ENCODE peak calls at places on chromosomes 2 and 18, in six cellular contexts. One of them, this sample, is unnamed.
A peak's percentile ranks its signal among the peaks of the same experiment; 100 is the strongest.

GRCh38 chr18:76958692-76959341 is 136.5 kb downstream of the ZNF236 start:
- DNase-seq in astrocyte: no peak
- DNase-seq in fibroblast of pulmonary artery: peak; percentile 25
- DNase-seq in AG10803: no peak
- DNase-seq in HFFc6: no peak
- DNase-seq in neural crest cell: no peak
- DNase-seq in this sample: no peak

GRCh38 chr2:239689410-239689809 is 288.6 kb upstream of the HDAC4 start:
- DNase-seq in astrocyte: no peak
- DNase-seq in fibroblast of pulmonary artery: no peak
- DNase-seq in AG10803: no peak
- DNase-seq in HFFc6: no peak
- DNase-seq in neural crest cell: no peak
- DNase-seq in this sample: no peak

GRCh38 chr2:200189964-200190363 is 116.5 kb upstream of the SPATS2L start:
- DNase-seq in astrocyte: peak; percentile 23
- DNase-seq in fibroblast of pulmonary artery: no peak
- DNase-seq in AG10803: peak; percentile 24
- DNase-seq in HFFc6: peak; percentile 6
- DNase-seq in neural crest cell: no peak
- DNase-seq in this sample: no peak

GRCh38 chr2:39547811-39548719 is 111.0 kb upstream of the MAP4K3 start:
- DNase-seq in astrocyte: peak; percentile 75
- DNase-seq in fibroblast of pulmonary artery: peak; percentile 41
- DNase-seq in AG10803: peak; percentile 7
- DNase-seq in HFFc6: peak; percentile 89
- DNase-seq in neural crest cell: no peak
- DNase-seq in this sample: no peak

GRCh38 chr2:222943820-222944219 is 83.0 kb downstream of the ACSL3 start:
- DNase-seq in astrocyte: peak; percentile 75
- DNase-seq in fibroblast of pulmonary artery: peak; percentile 18
- DNase-seq in AG10803: peak; percentile 84
- DNase-seq in HFFc6: peak; percentile 20
- DNase-seq in neural crest cell: no peak
- DNase-seq in this sample: no peak

GRCh38 chr18:43588838-43589237 is 311.5 kb upstream of the SYT4 start:
- DNase-seq in astrocyte: no peak
- DNase-seq in fibroblast of pulmonary artery: no peak
- DNase-seq in AG10803: no peak
- DNase-seq in HFFc6: no peak
- DNase-seq in neural crest cell: no peak
- DNase-seq in this sample: no peak

GRCh38 chr2:27038631-27039339 is 6.0 kb downstream of the TMEM214 start:
- DNase-seq in astrocyte: no peak
- DNase-seq in fibroblast of pulmonary artery: no peak
- DNase-seq in AG10803: no peak
- DNase-seq in HFFc6: no peak
- DNase-seq in neural crest cell: no peak
- DNase-seq in this sample: no peak

GRCh38 chr18:10010611-10011015 is 96.8 kb downstream of the VAPA start:
- DNase-seq in astrocyte: peak; percentile 93
- DNase-seq in fibroblast of pulmonary artery: peak; percentile 95
- DNase-seq in AG10803: peak; percentile 97
- DNase-seq in HFFc6: peak; percentile 92
- DNase-seq in neural crest cell: no peak
- DNase-seq in this sample: no peak

GRCh38 chr2:161354106-161354505 is 45.9 kb downstream of the PSMD14 start:
- DNase-seq in astrocyte: no peak
- DNase-seq in fibroblast of pulmonary artery: no peak
- DNase-seq in AG10803: no peak
- DNase-seq in HFFc6: no peak
- DNase-seq in neural crest cell: no peak
- DNase-seq in this sample: no peak

GRCh38 chr2:11495844-11496271 is 29.9 kb upstream of the E2F6 start:
- DNase-seq in astrocyte: no peak
- DNase-seq in fibroblast of pulmonary artery: no peak
- DNase-seq in AG10803: no peak
- DNase-seq in HFFc6: no peak
- DNase-seq in neural crest cell: peak; percentile 56
- DNase-seq in this sample: no peak

GRCh38 chr2:239630618-239631286 is 229.9 kb upstream of the HDAC4 start:
- DNase-seq in astrocyte: peak; percentile 78
- DNase-seq in fibroblast of pulmonary artery: peak; percentile 65
- DNase-seq in AG10803: peak; percentile 98
- DNase-seq in HFFc6: peak; percentile 58
- DNase-seq in neural crest cell: no peak
- DNase-seq in this sample: no peak

GRCh38 chr2:98058191-98058975 is 28.6 kb upstream of the VWA3B start:
- DNase-seq in astrocyte: no peak
- DNase-seq in fibroblast of pulmonary artery: no peak
- DNase-seq in AG10803: no peak
- DNase-seq in HFFc6: no peak
- DNase-seq in neural crest cell: no peak
- DNase-seq in this sample: no peak

GRCh38 chr18:26549103-26549485 is 741 bp upstream of the KCTD1 start:
- DNase-seq in astrocyte: peak; percentile 44
- DNase-seq in fibroblast of pulmonary artery: peak; percentile 52
- DNase-seq in AG10803: peak; percentile 43
- DNase-seq in HFFc6: peak; percentile 38
- DNase-seq in neural crest cell: peak; percentile 22
- DNase-seq in this sample: no peak

GRCh38 chr2:66869076-66869475 is 434.2 kb downstream of the MEIS1 start:
- DNase-seq in astrocyte: peak; percentile 89
- DNase-seq in fibroblast of pulmonary artery: peak; percentile 61
- DNase-seq in AG10803: peak; percentile 41
- DNase-seq in HFFc6: peak; percentile 88
- DNase-seq in neural crest cell: no peak
- DNase-seq in this sample: no peak

GRCh38 chr2:241010531-241011295 is 12.3 kb downstream of the SNED1 start:
- DNase-seq in astrocyte: no peak
- DNase-seq in fibroblast of pulmonary artery: no peak
- DNase-seq in AG10803: no peak
- DNase-seq in HFFc6: no peak
- DNase-seq in neural crest cell: no peak
- DNase-seq in this sample: no peak

GRCh38 chr2:8662239-8662879 is 19.5 kb upstream of the ID2 start:
- DNase-seq in astrocyte: peak; percentile 78
- DNase-seq in fibroblast of pulmonary artery: peak; percentile 53
- DNase-seq in AG10803: peak; percentile 95
- DNase-seq in HFFc6: peak; percentile 93
- DNase-seq in neural crest cell: no peak
- DNase-seq in this sample: no peak

GRCh38 chr2:67286981-67287759 is 110.0 kb upstream of the ETAA1 start:
- DNase-seq in astrocyte: peak; percentile 19
- DNase-seq in fibroblast of pulmonary artery: no peak
- DNase-seq in AG10803: no peak
- DNase-seq in HFFc6: no peak
- DNase-seq in neural crest cell: no peak
- DNase-seq in this sample: no peak

GRCh38 chr2:196337618-196337953 is 166.2 kb upstream of the STK17B start:
- DNase-seq in astrocyte: no peak
- DNase-seq in fibroblast of pulmonary artery: no peak
- DNase-seq in AG10803: no peak
- DNase-seq in HFFc6: no peak
- DNase-seq in neural crest cell: no peak
- DNase-seq in this sample: no peak

GRCh38 chr18:33123852-33124251 is 316.7 kb downstream of the CCDC178 start:
- DNase-seq in astrocyte: no peak
- DNase-seq in fibroblast of pulmonary artery: no peak
- DNase-seq in AG10803: no peak
- DNase-seq in HFFc6: no peak
- DNase-seq in neural crest cell: no peak
- DNase-seq in this sample: no peak

GRCh38 chr2:1707771-1708351 is 36.5 kb downstream of the PXDN start:
- DNase-seq in astrocyte: peak; percentile 93
- DNase-seq in fibroblast of pulmonary artery: peak; percentile 99
- DNase-seq in AG10803: peak; percentile 87
- DNase-seq in HFFc6: peak; percentile 91
- DNase-seq in neural crest cell: no peak
- DNase-seq in this sample: no peak

GRCh38 chr18:55988537-55988936 is 400.5 kb upstream of the TCF4 start:
- DNase-seq in astrocyte: no peak
- DNase-seq in fibroblast of pulmonary artery: peak; percentile 78
- DNase-seq in AG10803: peak; percentile 27
- DNase-seq in HFFc6: peak; percentile 80
- DNase-seq in neural crest cell: no peak
- DNase-seq in this sample: no peak

GRCh38 chr2:158460632-158461297 is 4.0 kb downstream of the PKP4 start:
- DNase-seq in astrocyte: no peak
- DNase-seq in fibroblast of pulmonary artery: no peak
- DNase-seq in AG10803: peak; percentile 12
- DNase-seq in HFFc6: no peak
- DNase-seq in neural crest cell: no peak
- DNase-seq in this sample: no peak
- TF ChIP-seq CTCF in astrocyte: no peak
- TF ChIP-seq CTCF in fibroblast of pulmonary artery: peak; percentile 26
- TF ChIP-seq CTCF in AG10803: peak; percentile 38
- TF ChIP-seq CTCF in HFFc6: peak; percentile 35
- TF ChIP-seq CTCF in neural crest cell: peak; percentile 38
- TF ChIP-seq CTCF in this sample: no peak

GRCh38 chr18:54390838-54391237 is 33.1 kb downstream of the C18orf54 start:
- DNase-seq in astrocyte: no peak
- DNase-seq in fibroblast of pulmonary artery: no peak
- DNase-seq in AG10803: no peak
- DNase-seq in HFFc6: no peak
- DNase-seq in neural crest cell: no peak
- DNase-seq in this sample: no peak

GRCh38 chr18:54388203-54389142 is 30.8 kb downstream of the C18orf54 start:
- DNase-seq in astrocyte: peak; percentile 81
- DNase-seq in fibroblast of pulmonary artery: peak; percentile 84
- DNase-seq in AG10803: peak; percentile 85
- DNase-seq in HFFc6: peak; percentile 78
- DNase-seq in neural crest cell: no peak
- DNase-seq in this sample: no peak

GRCh38 chr18:54386043-54386442 is 28.3 kb downstream of the C18orf54 start:
- DNase-seq in astrocyte: no peak
- DNase-seq in fibroblast of pulmonary artery: no peak
- DNase-seq in AG10803: peak; percentile 5
- DNase-seq in HFFc6: no peak
- DNase-seq in neural crest cell: no peak
- DNase-seq in this sample: no peak

GRCh38 chr18:54387631-54388030 is 29.9 kb downstream of the C18orf54 start:
- DNase-seq in astrocyte: no peak
- DNase-seq in fibroblast of pulmonary artery: no peak
- DNase-seq in AG10803: no peak
- DNase-seq in HFFc6: no peak
- DNase-seq in neural crest cell: no peak
- DNase-seq in this sample: no peak

DNA sequence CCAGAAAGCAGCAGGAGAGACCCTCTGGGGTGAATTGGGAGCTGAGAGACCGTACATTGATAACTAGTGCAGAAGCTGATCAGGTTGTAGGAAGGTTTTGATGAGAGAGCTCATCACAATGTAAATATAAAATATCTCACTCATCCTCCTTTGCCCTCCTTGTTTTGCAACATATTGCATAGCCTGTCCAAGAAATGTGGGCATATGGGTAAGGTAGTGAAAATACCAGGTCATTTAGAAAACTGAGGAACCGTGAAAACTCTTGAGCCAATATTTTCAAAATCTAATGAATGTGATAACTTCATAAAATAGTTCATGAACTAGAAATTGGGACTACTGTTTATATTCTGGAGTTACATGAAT is 31.4 kb downstream of the C18orf54 start:
- DNase-seq in astrocyte: no peak
- DNase-seq in fibroblast of pulmonary artery: no peak
- DNase-seq in AG10803: no peak
- DNase-seq in HFFc6: no peak
- DNase-seq in neural crest cell: no peak
- DNase-seq in this sample: no peak
- TF ChIP-seq CTCF in astrocyte: no peak
- TF ChIP-seq CTCF in fibroblast of pulmonary artery: no peak
- TF ChIP-seq CTCF in AG10803: no peak
- TF ChIP-seq CTCF in HFFc6: no peak
- TF ChIP-seq CTCF in neural crest cell: no peak
- TF ChIP-seq CTCF in this sample: no peak

GRCh38 chr18:49784427-49785185 is 28.7 kb downstream of the ACAA2 start:
- DNase-seq in astrocyte: no peak
- DNase-seq in fibroblast of pulmonary artery: peak; percentile 64
- DNase-seq in AG10803: peak; percentile 38
- DNase-seq in HFFc6: no peak
- DNase-seq in neural crest cell: no peak
- DNase-seq in this sample: no peak
- TF ChIP-seq CTCF in astrocyte: peak; percentile 30
- TF ChIP-seq CTCF in fibroblast of pulmonary artery: peak; percentile 44
- TF ChIP-seq CTCF in AG10803: peak; percentile 46
- TF ChIP-seq CTCF in HFFc6: peak; percentile 63
- TF ChIP-seq CTCF in neural crest cell: peak; percentile 53
- TF ChIP-seq CTCF in this sample: no peak

GRCh38 chr2:121902171-121902591 is 146.7 kb downstream of the TSN start:
- DNase-seq in astrocyte: no peak
- DNase-seq in fibroblast of pulmonary artery: peak; percentile 54
- DNase-seq in AG10803: peak; percentile 57
- DNase-seq in HFFc6: no peak
- DNase-seq in neural crest cell: no peak
- DNase-seq in this sample: no peak
- TF ChIP-seq CTCF in astrocyte: no peak
- TF ChIP-seq CTCF in fibroblast of pulmonary artery: peak; percentile 31
- TF ChIP-seq CTCF in AG10803: peak; percentile 43
- TF ChIP-seq CTCF in HFFc6: peak; percentile 17
- TF ChIP-seq CTCF in neural crest cell: no peak
- TF ChIP-seq CTCF in this sample: no peak

DNA sequence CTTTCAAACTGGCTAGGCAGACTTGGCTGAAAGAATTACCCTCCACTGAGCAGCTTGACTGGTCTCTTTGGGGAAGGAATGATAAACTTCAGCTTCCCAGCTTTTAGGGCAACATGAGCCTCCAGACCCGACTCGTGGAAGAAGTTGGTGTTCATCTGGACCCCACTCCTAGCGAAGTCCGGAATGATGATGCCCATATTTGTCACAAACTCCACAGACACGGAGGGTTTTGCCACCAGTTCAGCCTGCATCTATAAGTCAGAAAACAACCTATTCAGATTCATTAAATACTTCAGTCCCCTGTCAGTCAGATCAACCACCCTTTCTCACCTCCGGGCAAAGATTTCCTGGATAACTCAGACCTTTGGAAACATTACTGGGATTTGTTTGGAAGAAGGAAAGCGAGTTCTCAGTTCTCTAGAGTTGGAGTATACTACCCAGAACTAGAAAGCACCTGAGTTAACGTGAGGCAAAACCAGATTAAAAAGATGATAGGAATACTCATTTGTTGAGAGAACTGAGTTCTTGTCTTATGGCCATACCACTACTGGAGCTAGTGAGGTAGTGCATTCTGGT is 21.0 kb downstream of the APOB start:
- DNase-seq in astrocyte: no peak
- DNase-seq in fibroblast of pulmonary artery: no peak
- DNase-seq in AG10803: no peak
- DNase-seq in HFFc6: no peak
- DNase-seq in neural crest cell: no peak
- DNase-seq in this sample: no peak
- TF ChIP-seq CTCF in astrocyte: no peak
- TF ChIP-seq CTCF in fibroblast of pulmonary artery: no peak
- TF ChIP-seq CTCF in AG10803: no peak
- TF ChIP-seq CTCF in HFFc6: no peak
- TF ChIP-seq CTCF in neural crest cell: no peak
- TF ChIP-seq CTCF in this sample: no peak

GRCh38 chr2:99154643-99155536 is at the start of the genes LIPT1 and TSGA10:
- DNase-seq in astrocyte: peak; percentile 84
- DNase-seq in fibroblast of pulmonary artery: peak; percentile 89
- DNase-seq in AG10803: peak; percentile 84
- DNase-seq in HFFc6: peak; percentile 79
- DNase-seq in neural crest cell: peak; percentile 75
- DNase-seq in this sample: peak; percentile 74
- TF ChIP-seq CTCF in astrocyte: no peak
- TF ChIP-seq CTCF in fibroblast of pulmonary artery: peak; percentile 13
- TF ChIP-seq CTCF in AG10803: peak; percentile 24
- TF ChIP-seq CTCF in HFFc6: peak; percentile 46
- TF ChIP-seq CTCF in neural crest cell: peak; percentile 46
- TF ChIP-seq CTCF in this sample: no peak